ENCODE peak calls at places on chromosomes 16 and 17, in five cellular contexts. B, Q, Z, U and O are unnamed samples.

GRCh38 chr16:55691771-55692170 is 36.0 kb downstream of the SLC6A2 start:
- DNase-seq in Z (no peak), B (no peak), Q (no peak), U (no peak), O (no peak)

GRCh38 chr17:30113213-30113612 is 3.4 kb upstream of the NSRP1 start:
- DNase-seq in Q (no peak), U (no peak), Z (no peak), B (no peak), O (no peak)

GRCh38 chr16:7113949-7114348 is 218.7 kb upstream of the RBFOX1 start:
- DNase-seq in Q (no peak), B (no peak), U (no peak), Z (no peak), O (no peak)

GRCh38 chr16:71426069-71426879 is 15.6 kb downstream of the TLE7 start:
- DNase-seq in U (no peak), Q (no peak), B (no peak), Z (peak), O (peak)

GRCh38 chr17:44355642-44356099 is 8.0 kb downstream of the FAM171A2 start:
- DNase-seq in Z (no peak), Q (no peak), U (no peak), B (no peak), O (no peak)

GRCh38 chr16:52611817-52612673 is 65.1 kb upstream of the TOX3 start:
- DNase-seq in Z (no peak), U (no peak), B (no peak), Q (no peak), O (no peak)

GRCh38 chr16:21652451-21652850 is at the start of gene IGSF6:
- DNase-seq in U (peak), Z (no peak), B (no peak), Q (no peak), O (no peak)

GRCh38 chr16:72946474-72947194 is 101.3 kb downstream of the ZFHX3 start:
- DNase-seq in Q (peak), U (no peak), B (peak), Z (no peak), O (no peak)

GRCh38 chr17:73191443-73192218 is 1.2 kb upstream of the COG1 start:
- DNase-seq in Q (peak), Z (peak), U (peak), B (peak), O (peak)

DNA sequence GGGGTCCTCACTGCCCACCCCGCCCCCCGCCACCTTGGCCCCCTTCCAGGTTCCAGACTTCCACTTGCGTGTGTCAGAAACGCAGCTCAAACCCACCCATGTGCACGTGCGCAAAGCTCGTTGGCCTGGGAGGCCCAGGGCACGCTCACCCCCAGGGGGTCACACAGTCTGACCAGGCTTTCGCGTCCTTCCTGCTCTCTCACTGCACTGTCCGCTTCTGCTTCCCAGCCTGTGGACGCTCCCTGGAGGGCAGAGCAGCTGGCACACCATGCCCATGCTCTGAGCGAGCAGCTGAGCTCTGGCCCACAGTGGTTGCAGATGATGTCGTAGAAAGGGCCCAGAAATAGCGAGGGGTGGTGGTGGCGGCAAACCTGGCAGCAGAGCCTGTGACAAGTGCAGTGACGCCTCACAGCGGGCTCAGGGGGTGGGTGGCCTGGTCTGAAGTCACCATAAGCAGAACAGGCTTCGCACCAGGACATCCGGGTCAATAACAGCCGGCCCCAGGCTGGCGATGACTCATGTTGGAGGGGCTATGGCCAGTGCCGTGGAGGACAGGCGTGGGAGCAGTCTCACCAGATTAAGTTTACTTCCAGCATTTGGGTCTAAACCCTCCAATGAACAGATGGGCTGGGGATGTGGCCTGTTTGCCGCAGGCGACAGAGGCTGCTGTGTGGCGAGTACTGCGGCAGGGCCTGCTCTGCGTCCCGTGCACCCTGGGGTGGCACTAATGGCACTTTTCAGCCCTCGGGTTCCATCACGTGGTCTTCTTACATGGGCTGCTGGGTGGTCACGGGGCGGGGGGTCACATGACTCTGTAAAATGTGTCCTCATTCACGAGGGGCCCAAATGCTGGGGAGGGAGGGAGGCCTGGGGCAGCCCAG is 49.0 kb downstream of the NT5M start:
- DNase-seq in Z (peak), B (no peak), Q (peak), U (no peak), O (no peak)
- TF ChIP-seq CTCF in Z (no peak), B (no peak), Q (peak), U (no peak), O (no peak)

DNA sequence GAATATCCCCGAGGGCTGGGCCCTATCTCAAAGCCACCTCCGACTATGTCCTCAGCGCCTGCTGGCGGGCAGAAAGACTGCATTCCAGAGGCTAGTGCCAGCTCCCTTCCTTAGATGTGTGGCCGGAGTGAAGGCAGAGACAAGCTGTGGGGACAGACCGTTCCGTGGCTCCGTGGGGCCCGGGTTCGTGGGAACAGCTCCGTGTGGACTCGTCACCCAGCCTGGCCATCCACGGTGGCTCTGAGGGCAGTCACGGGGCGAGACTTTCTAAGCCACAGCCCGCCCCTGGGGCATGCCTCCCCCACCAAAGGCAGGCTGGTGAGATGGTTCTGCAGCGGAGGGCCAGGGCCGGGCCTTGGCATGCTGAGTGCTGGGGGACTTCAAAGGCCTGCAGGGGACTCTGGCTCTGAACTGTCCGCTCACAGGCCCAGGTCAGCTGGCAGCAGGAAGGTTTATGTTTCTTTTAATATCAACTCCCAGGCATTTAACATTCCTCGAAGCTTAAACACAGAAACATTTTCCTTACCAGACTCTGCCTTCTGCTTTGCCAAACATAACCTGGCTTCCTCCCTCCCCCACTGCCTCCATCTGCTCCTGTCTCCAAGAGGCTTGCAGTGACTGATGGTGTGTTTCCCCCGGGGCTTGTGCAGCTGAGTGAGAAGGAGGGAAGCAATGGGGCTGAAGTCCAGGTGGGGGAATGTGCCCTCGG is 50.4 kb downstream of the TIMM22 start:
- DNase-seq in Q (peak), U (no peak), Z (peak), B (no peak), O (no peak)
- TF ChIP-seq CTCF in Q (peak), U (no peak), Z (no peak), B (no peak), O (no peak)

GRCh38 chr16:81445143-81445922 is 725 bp downstream of the CMIP start:
- DNase-seq in B (peak), Z (peak), U (no peak), Q (no peak), O (peak)
- TF ChIP-seq CTCF in B (no peak), Z (peak), U (peak), Q (peak), O (no peak)

GRCh38 chr16:89922884-89923639 is at the start of gene TUBB3:
- DNase-seq in Q (peak), Z (peak), B (peak), U (no peak), O (peak)

GRCh38 chr16:89924298-89924924 is 1.3 kb downstream of the TUBB3 start:
- DNase-seq in Q (no peak), U (no peak), Z (peak), B (no peak), O (peak)

GRCh38 chr16:89923640-89924297 is 627 bp downstream of the TUBB3 start:
- DNase-seq in U (no peak), Q (no peak), Z (peak), B (no peak), O (no peak)

GRCh38 chr16:89924925-89925307 is 1.8 kb downstream of the TUBB3 start:
- DNase-seq in B (no peak), Z (no peak), Q (no peak), U (no peak), O (no peak)

GRCh38 chr16:89925596-89926079 is 2.5 kb downstream of the TUBB3 start:
- DNase-seq in B (no peak), U (no peak), Z (no peak), Q (no peak), O (no peak)
- TF ChIP-seq CTCF in B (no peak), U (no peak), Z (peak), Q (no peak), O (no peak)

GRCh38 chr16:58639230-58639629 is 9.6 kb upstream of the CNOT1 start:
- DNase-seq in U (no peak), B (no peak), Z (no peak), Q (no peak), O (no peak)

GRCh38 chr16:58636474-58636873 is 6.8 kb upstream of the CNOT1 start:
- DNase-seq in Z (no peak), Q (no peak), U (no peak), B (no peak), O (no peak)

GRCh38 chr16:58640949-58641348 is 11.3 kb upstream of the CNOT1 start:
- DNase-seq in B (no peak), U (no peak), Z (no peak), Q (no peak), O (no peak)

GRCh38 chr16:58639836-58640235 is 10.2 kb upstream of the CNOT1 start:
- DNase-seq in U (no peak), B (no peak), Q (no peak), Z (no peak), O (no peak)

DNA sequence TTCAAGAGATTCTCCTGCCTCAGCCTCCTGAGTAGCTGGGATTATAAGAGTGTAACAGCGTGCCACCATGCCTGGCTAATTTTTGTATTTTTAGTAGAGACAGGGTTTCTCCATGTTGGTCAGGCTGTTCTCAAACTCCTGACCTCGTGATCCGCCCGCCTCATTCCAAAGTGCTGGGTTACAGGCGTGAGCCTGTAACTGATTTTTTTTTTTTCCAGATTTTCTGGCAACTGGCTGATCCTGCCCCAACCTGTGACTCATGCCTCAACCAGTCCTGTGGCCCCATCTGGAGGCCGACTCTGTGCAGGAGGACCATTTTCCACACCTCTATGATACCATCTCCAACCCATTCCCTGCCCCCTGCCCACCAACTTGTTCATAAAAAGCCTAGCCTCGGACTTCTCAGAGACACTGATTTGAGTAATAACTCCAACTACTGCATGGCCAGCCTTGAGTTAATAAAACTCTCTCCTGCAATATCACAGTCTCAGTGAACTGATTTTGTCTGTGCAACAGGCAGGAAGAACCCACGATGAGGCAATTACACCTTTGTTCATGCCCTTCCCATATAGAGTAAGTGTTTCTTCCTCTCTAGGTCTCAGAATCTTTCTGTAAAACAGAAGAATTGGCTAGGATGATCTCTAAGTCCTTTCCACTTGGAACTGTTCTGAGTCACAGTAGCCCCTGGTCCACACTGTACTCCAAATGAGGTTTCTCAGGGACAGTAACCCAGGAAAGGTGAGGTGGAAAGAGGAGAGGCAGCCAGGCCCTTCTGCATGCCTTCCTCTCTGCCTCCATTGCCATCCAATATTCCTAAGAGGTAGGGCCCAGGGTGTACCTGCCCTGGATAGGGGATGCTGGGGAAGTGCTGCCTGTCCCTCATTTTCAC is 8.8 kb upstream of the CNOT1 start:
- DNase-seq in U (no peak), Q (peak), Z (no peak), B (peak), O (peak)
- TF ChIP-seq CTCF in U (no peak), Q (peak), Z (no peak), B (no peak), O (no peak)

GRCh38 chr16:79993810-79994209 is 393.3 kb upstream of the MAF start:
- DNase-seq in Z (no peak), Q (no peak), B (no peak), U (no peak), O (no peak)

GRCh38 chr16:79998143-79998542 is 397.6 kb upstream of the MAF start:
- DNase-seq in Q (no peak), B (no peak), Z (no peak), U (no peak), O (no peak)

GRCh38 chr16:79995315-79995714 is 394.8 kb upstream of the MAF start:
- DNase-seq in U (no peak), Q (no peak), Z (no peak), B (no peak), O (no peak)

GRCh38 chr16:79994413-79994812 is 393.9 kb upstream of the MAF start:
- DNase-seq in Q (no peak), Z (no peak), U (no peak), B (no peak), O (no peak)

DNA sequence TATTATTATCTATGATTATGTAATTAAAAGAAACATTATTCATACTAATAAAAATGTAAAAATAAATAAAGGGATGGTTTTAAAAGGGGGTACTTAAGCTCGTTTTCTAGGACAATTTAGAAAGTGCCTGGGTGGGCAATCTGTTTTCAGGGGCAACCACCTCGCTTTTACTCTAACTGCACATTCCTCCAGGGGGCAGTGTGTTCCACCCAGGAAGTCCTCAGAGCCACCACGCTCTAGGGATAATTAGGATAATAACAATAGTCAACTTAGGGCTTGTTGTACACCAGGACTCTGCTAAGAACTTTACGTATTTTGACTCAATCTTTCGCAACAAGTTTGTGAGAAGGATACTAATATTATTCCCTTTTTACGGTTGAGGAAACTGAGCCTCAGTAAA is 396.7 kb upstream of the MAF start:
- DNase-seq in U (no peak), Q (no peak), Z (peak), B (no peak), O (no peak)
- TF ChIP-seq CTCF in U (no peak), Q (peak), Z (peak), B (no peak), O (peak)

GRCh38 chr17:78307887-78308633 is 51.8 kb downstream of the SOCS3 start:
- DNase-seq in U (no peak), B (no peak), Z (no peak), Q (no peak), O (no peak)
- TF ChIP-seq CTCF in U (no peak), B (no peak), Z (no peak), Q (no peak), O (no peak)

GRCh38 chr16:64656471-64656870 is 465.4 kb downstream of the CDH11 start:
- DNase-seq in B (no peak), U (no peak), Q (no peak), Z (no peak), O (no peak)

GRCh38 chr16:64648282-64648681 is 473.6 kb downstream of the CDH11 start:
- DNase-seq in U (no peak), B (no peak), Z (no peak), Q (no peak), O (no peak)

GRCh38 chr16:64659863-64660262 is 462.0 kb downstream of the CDH11 start:
- DNase-seq in U (no peak), B (no peak), Q (no peak), Z (no peak), O (no peak)

GRCh38 chr16:64657316-64658011 is 464.4 kb downstream of the CDH11 start:
- DNase-seq in Q (no peak), Z (no peak), B (no peak), U (no peak), O (no peak)

GRCh38 chr16:64654137-64654652 is 467.7 kb downstream of the CDH11 start:
- DNase-seq in Z (no peak), B (no peak), U (no peak), Q (no peak), O (no peak)
- TF ChIP-seq CTCF in Z (no peak), B (no peak), U (no peak), Q (no peak), O (no peak)